ENCODE peak calls at places on chromosomes 7 and 10, in eight cellular contexts. X is esophagus muscularis mucosa, O is lung, Y is gastrocnemius medialis, U is kidney, P is coronary artery, R is H9, V is body of pancreas. N is an unnamed sample.
A peak's percentile ranks its signal among the peaks of the same experiment; 100 is the strongest.

GRCh38 chr10:71348850-71349249 is 29.8 kb downstream of the SLC29A3 start:
- DNase-seq in X (no peak), O (no peak), Y (no peak), U (no peak), P (no peak), R (no peak), V (no peak), N (no peak)

GRCh38 chr7:113197274-113197673 is 78.9 kb upstream of the SMIM30 start:
- DNase-seq in X (no peak), O (no peak), Y (no peak), U (no peak), P (no peak), R (no peak), V (no peak), N (no peak)

GRCh38 chr10:31032515-31033132 is 959 bp upstream of the ZNF438 start:
- DNase-seq in X (no peak), O (no peak), Y (peak; percentile 33), U (peak; percentile 75), P (no peak), R (no peak), V (no peak), N (no peak)

GRCh38 chr7:73706122-73707044 is 13.1 kb downstream of the STX1A start:
- DNase-seq in X (no peak), O (no peak), Y (no peak), U (no peak), P (no peak), R (no peak), V (no peak), N (no peak)

GRCh38 chr10:19811517-19811916 is 4.7 kb upstream of the PLXDC2 start:
- DNase-seq in X (no peak), O (no peak), Y (peak; percentile 21), U (no peak), P (no peak), R (peak; percentile 39), V (no peak), N (no peak)

GRCh38 chr7:123439186-123439585 is 95.2 kb downstream of the IQUB start:
- DNase-seq in X (no peak), O (no peak), Y (no peak), U (no peak), P (no peak), R (peak; percentile 21), V (no peak), N (no peak)

GRCh38 chr7:57370066-57370738 is 79.8 kb upstream of the ZNF716 start:
- DNase-seq in X (no peak), O (no peak), Y (no peak), U (no peak), P (no peak), R (no peak), V (no peak), N (no peak)

GRCh38 chr7:286278-286677 is 3.7 kb upstream of the FOXL3 start:
- DNase-seq in X (no peak), O (no peak), Y (no peak), U (peak; percentile 29), P (no peak), R (no peak), V (no peak), N (no peak)

GRCh38 chr10:116809528-116810500 is 39.5 kb upstream of the ENO4 start:
- DNase-seq in X (no peak), O (no peak), Y (no peak), U (no peak), P (no peak), R (peak; percentile 73), V (peak; percentile 53), N (no peak)

GRCh38 chr10:48330269-48330668 is 23.8 kb downstream of the MAPK8 start:
- DNase-seq in X (no peak), O (no peak), Y (no peak), U (no peak), P (no peak), R (no peak), V (no peak), N (no peak)

GRCh38 chr10:49359349-49360231 is 36.3 kb downstream of the DRGX start:
- DNase-seq in X (peak; percentile 91), O (no peak), Y (no peak), U (no peak), P (no peak), R (peak; percentile 78), V (no peak), N (no peak)

GRCh38 chr7:80819503-80819902 is 99.3 kb downstream of the SEMA3C start:
- DNase-seq in X (no peak), O (no peak), Y (no peak), U (no peak), P (no peak), R (no peak), V (no peak), N (no peak)

GRCh38 chr7:23928391-23928790 is 218.4 kb downstream of the STK31 start:
- DNase-seq in X (peak; percentile 88), O (no peak), Y (no peak), U (no peak), P (no peak), R (no peak), V (no peak), N (no peak)

GRCh38 chr10:62153191-62153590 is 115.5 kb downstream of the RTKN2 start:
- DNase-seq in X (no peak), O (no peak), Y (no peak), U (no peak), P (no peak), R (no peak), V (no peak), N (no peak)

GRCh38 chr10:17616403-17617030 is 657 bp downstream of the HACD1 start:
- DNase-seq in X (no peak), O (peak; percentile 79), Y (peak; percentile 91), U (peak; percentile 87), P (peak; percentile 88), R (peak; percentile 78), V (peak; percentile 69), N (peak; percentile 72)

GRCh38 chr7:39656415-39656814 is 33.0 kb downstream of the RALA start:
- DNase-seq in X (no peak), O (no peak), Y (no peak), U (no peak), P (no peak), R (no peak), V (no peak), N (no peak)

GRCh38 chr10:24642921-24643678 is 80.6 kb downstream of the ARHGAP21 start:
- DNase-seq in X (no peak), O (no peak), Y (no peak), U (no peak), P (no peak), R (no peak), V (no peak), N (peak; percentile 35)

GRCh38 chr7:44065431-44066110 is at the start of gene PGAM2:
- DNase-seq in X (no peak), O (no peak), Y (peak; percentile 96), U (peak; percentile 80), P (peak; percentile 85), R (peak; percentile 76), V (no peak), N (no peak)

GRCh38 chr7:80851896-80852476 is 66.9 kb downstream of the SEMA3C start:
- DNase-seq in X (no peak), O (no peak), Y (no peak), U (no peak), P (no peak), R (no peak), V (no peak), N (no peak)

GRCh38 chr10:22315455-22316285 is 518 bp upstream of the COMMD3 start:
- DNase-seq in X (no peak), O (peak; percentile 42), Y (no peak), U (no peak), P (peak; percentile 79), R (no peak), V (no peak), N (no peak)

GRCh38 chr10:101965075-101965765 is 90.8 kb downstream of the ARMH3 start:
- DNase-seq in X (no peak), O (no peak), Y (no peak), U (no peak), P (no peak), R (no peak), V (no peak), N (peak; percentile 34)

GRCh38 chr10:86757110-86757790 is 831 bp downstream of the BMPR1A start:
- DNase-seq in X (no peak), O (peak; percentile 32), Y (peak; percentile 53), U (peak; percentile 81), P (peak; percentile 79), R (no peak), V (peak; percentile 44), N (peak; percentile 26)

GRCh38 chr10:97676770-97677581 is 10.1 kb downstream of the AVPI1 start:
- DNase-seq in X (no peak), O (peak; percentile 44), Y (no peak), U (no peak), P (no peak), R (peak; percentile 43), V (peak; percentile 43), N (no peak)

GRCh38 chr7:130758429-130759056 is 24.5 kb upstream of the KLF14 start:
- DNase-seq in X (no peak), O (no peak), Y (no peak), U (no peak), P (no peak), R (no peak), V (no peak), N (no peak)
- TF ChIP-seq CTCF in X (peak; percentile 61), O (peak; percentile 25), Y (peak; percentile 50), U (peak; percentile 35), P (peak; percentile 62), R (peak; percentile 86), V (peak; percentile 62), N (peak; percentile 57)

GRCh38 chr7:66204822-66205735 is at the start of gene TPST1:
- DNase-seq in X (peak; percentile 94), O (peak; percentile 84), Y (peak; percentile 55), U (peak; percentile 96), P (peak; percentile 93), R (peak; percentile 97), V (peak; percentile 87), N (peak; percentile 84)
- H3K27ac ChIP-seq in X (peak within 1 kb of the TSS; percentile 78), O (peak within 1 kb of the TSS; percentile 83), Y (peak within 1 kb of the TSS; percentile 67), U (peak within 1 kb of the TSS; percentile 69), P (peak within 1 kb of the TSS; percentile 78), R (no peak within 1 kb of the TSS), V (peak within 1 kb of the TSS; percentile 12), N (peak within 1 kb of the TSS; percentile 64)

GRCh38 chr10:26627320-26627719 is 70.2 kb upstream of the PDSS1 start:
- DNase-seq in X (no peak), O (no peak), Y (no peak), U (no peak), P (no peak), R (peak; percentile 57), V (no peak), N (no peak)
- TF ChIP-seq CTCF in X (no peak), O (no peak), Y (no peak), U (no peak), P (no peak), R (peak; percentile 63), V (no peak), N (no peak)

DNA sequence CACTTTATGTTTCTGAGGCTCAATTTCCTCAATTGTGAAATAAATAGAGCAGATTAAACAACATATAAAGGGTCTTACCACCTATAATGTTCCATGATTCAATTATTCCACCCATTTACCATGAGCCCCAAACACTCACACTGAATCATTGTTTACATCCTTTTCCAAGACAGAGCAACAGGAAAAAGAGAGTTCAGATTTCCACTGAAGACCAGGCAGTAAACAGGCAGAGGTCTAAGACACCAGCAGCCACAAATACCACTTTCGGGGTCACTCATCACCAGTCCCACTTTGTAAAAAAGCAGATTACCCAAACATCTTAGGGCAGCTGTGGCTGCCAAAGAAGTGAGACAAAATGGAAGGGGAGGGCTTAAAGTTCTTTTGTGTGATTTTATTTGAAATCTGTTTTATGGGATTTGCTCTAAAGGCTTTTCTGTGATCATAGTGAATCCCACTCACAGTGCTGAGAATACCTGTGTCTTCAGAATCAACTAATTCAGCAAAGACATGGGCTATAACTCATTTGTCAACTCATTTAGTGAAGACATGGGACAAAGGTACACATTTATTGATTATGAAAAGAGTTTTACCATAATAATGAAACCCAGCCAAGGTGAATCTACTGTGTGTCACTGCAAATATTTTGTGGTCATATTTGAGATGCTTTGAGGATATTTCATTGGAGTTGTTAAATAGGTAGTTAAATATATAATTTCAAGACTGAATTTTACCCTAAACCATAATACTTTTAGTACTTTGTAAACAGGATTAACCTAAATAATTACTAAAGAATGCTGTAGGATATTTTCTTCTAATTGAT is 24.8 kb upstream of the DLD start:
- DNase-seq in X (no peak), O (no peak), Y (no peak), U (no peak), P (no peak), R (no peak), V (no peak), N (no peak)
- H3K27ac ChIP-seq in X (no peak overlapping the region), O (no peak overlapping the region), Y (no peak overlapping the region), U (no peak overlapping the region), P (no peak overlapping the region), R (no peak overlapping the region), V (no peak overlapping the region), N (no peak overlapping the region)

N was measured in prostate gland.